ENCODE peak calls at places on chromosomes 6 and 20, in six cellular contexts. P is lower lobe of right lung; J is naive thymus-derived CD4-positive, alpha-beta T cell; M is cardiac muscle cell; K is heart left ventricle; D is brain microvascular endothelial cell. O is an unnamed sample.

GRCh38 chr6:168100803-168101095 is 21.7 kb upstream of the FRMD1 start:
- DNase-seq in P (peak; percentile 24), J (peak; percentile 6), M (no peak), K (peak; percentile 22), D (no peak), O (no peak)

GRCh38 chr6:11210386-11211138 is 21.9 kb downstream of the NEDD9 start:
- DNase-seq in P (no peak), J (no peak), M (no peak), K (no peak), D (no peak), O (no peak)

GRCh38 chr6:146781836-146782235 is 183.1 kb downstream of the ADGB start:
- DNase-seq in P (no peak), J (no peak), M (no peak), K (no peak), D (no peak), O (no peak)

GRCh38 chr20:11447371-11448100 is 470.2 kb upstream of the BTBD3 start:
- DNase-seq in P (no peak), J (no peak), M (no peak), K (no peak), D (no peak), O (no peak)

GRCh38 chr6:53646606-53647005 is 18.9 kb downstream of the KLHL31 start:
- DNase-seq in P (no peak), J (no peak), M (no peak), K (no peak), D (no peak), O (no peak)

GRCh38 chr6:106662458-106662857 is 33.1 kb downstream of the QRSL1 start:
- DNase-seq in P (no peak), J (no peak), M (no peak), K (no peak), D (no peak), O (no peak)

GRCh38 chr20:62728028-62728780 is 19.6 kb downstream of the NTSR1 start:
- DNase-seq in P (peak; percentile 45), J (no peak), M (no peak), K (peak; percentile 57), D (no peak), O (peak; percentile 45)

GRCh38 chr6:118706702-118707101 is 55.3 kb upstream of the CEP85L start:
- DNase-seq in P (no peak), J (no peak), M (no peak), K (no peak), D (peak; percentile 27), O (no peak)

GRCh38 chr6:15232836-15233510 is 12.9 kb upstream of the JARID2 start:
- DNase-seq in P (no peak), J (no peak), M (no peak), K (no peak), D (no peak), O (no peak)

GRCh38 chr6:56040271-56040670 is 164.9 kb upstream of the BMP5 start:
- DNase-seq in P (no peak), J (no peak), M (no peak), K (no peak), D (no peak), O (no peak)

GRCh38 chr6:44667226-44667625 is 279.7 kb downstream of the CDC5L start:
- DNase-seq in P (no peak), J (no peak), M (no peak), K (no peak), D (peak; percentile 84), O (no peak)

GRCh38 chr20:44790994-44791393 is 19.4 kb downstream of the RIMS4 start:
- DNase-seq in P (no peak), J (no peak), M (no peak), K (no peak), D (no peak), O (no peak)

GRCh38 chr6:11672261-11672660 is 106.3 kb downstream of the ADTRP start:
- DNase-seq in P (no peak), J (no peak), M (no peak), K (no peak), D (no peak), O (no peak)

GRCh38 chr6:77796824-77797809 is 144.3 kb downstream of the MEI4 start:
- DNase-seq in P (no peak), J (no peak), M (no peak), K (no peak), D (no peak), O (no peak)

GRCh38 chr20:31845300-31845863 is at the start of gene FOXS1:
- DNase-seq in P (no peak), J (no peak), M (peak; percentile 78), K (peak; percentile 85), D (peak; percentile 51), O (no peak)

GRCh38 chr6:105798057-105798456 is 288.1 kb upstream of the PRDM1 start:
- DNase-seq in P (no peak), J (no peak), M (no peak), K (no peak), D (peak; percentile 14), O (no peak)

GRCh38 chr20:40805592-40805991 is 116.6 kb upstream of the MAFB start:
- DNase-seq in P (no peak), J (no peak), M (no peak), K (no peak), D (no peak), O (no peak)

GRCh38 chr20:58395604-58396003 is 6.6 kb downstream of the VAPB start:
- DNase-seq in P (no peak), J (no peak), M (no peak), K (no peak), D (no peak), O (no peak)

GRCh38 chr6:27238010-27238983 is 9.2 kb upstream of the PRSS16 start:
- DNase-seq in P (no peak), J (no peak), M (no peak), K (no peak), D (peak; percentile 10), O (no peak)

GRCh38 chr6:71394001-71394432 is 105.4 kb downstream of the OGFRL1 start:
- DNase-seq in P (no peak), J (no peak), M (no peak), K (no peak), D (no peak), O (no peak)

GRCh38 chr6:29933955-29934354 is 8.4 kb upstream of the HLA-A start:
- DNase-seq in P (no peak), J (no peak), M (no peak), K (no peak), D (no peak), O (no peak)

GRCh38 chr20:61529354-61529753 is 277.3 kb downstream of the CDH4 start:
- DNase-seq in P (no peak), J (no peak), M (no peak), K (no peak), D (no peak), O (no peak)

GRCh38 chr6:136084403-136084802 is 165.7 kb downstream of the MTFR2 start:
- DNase-seq in P (no peak), J (no peak), M (no peak), K (no peak), D (no peak), O (no peak)

GRCh38 chr6:142942805-142943227 is 2.2 kb downstream of the HIVEP2 start:
- DNase-seq in P (no peak), J (no peak), M (no peak), K (no peak), D (no peak), O (peak; percentile 62)

GRCh38 chr6:151805286-151805840 is 2.1 kb upstream of the ESR1 start:
- DNase-seq in P (no peak), J (no peak), M (peak; percentile 5), K (no peak), D (no peak), O (no peak)

GRCh38 chr6:151806757-151807512 is 547 bp upstream of the ESR1 start:
- DNase-seq in P (no peak), J (no peak), M (peak; percentile 28), K (no peak), D (peak; percentile 51), O (no peak)

GRCh38 chr6:151804585-151805285 is 2.7 kb upstream of the ESR1 start:
- DNase-seq in P (no peak), J (no peak), M (no peak), K (no peak), D (no peak), O (no peak)

GRCh38 chr6:151808331-151809241 is 1.1 kb downstream of the ESR1 start:
- DNase-seq in P (no peak), J (no peak), M (peak; percentile 42), K (no peak), D (no peak), O (no peak)

GRCh38 chr6:151807513-151808330 is at the start of gene ESR1:
- DNase-seq in P (peak; percentile 45), J (no peak), M (peak; percentile 55), K (no peak), D (peak; percentile 15), O (no peak)
- H3K4me3 ChIP-seq in P (peak within 1 kb of the TSS; percentile 53), J (peak within 1 kb of the TSS; percentile 13), M (peak within 1 kb of the TSS; percentile 51), K (peak within 1 kb of the TSS; percentile 14), D (peak within 1 kb of the TSS; percentile 36), O (no peak within 1 kb of the TSS)

GRCh38 chr6:134020071-134020470 is 32.4 kb downstream of the SLC2A12 start:
- DNase-seq in P (no peak), J (no peak), M (no peak), K (no peak), D (no peak), O (no peak)
- H3K4me3 ChIP-seq in P (no peak overlapping the region), J (no peak overlapping the region), M (no peak overlapping the region), K (no peak overlapping the region), D (no peak overlapping the region), O (no peak overlapping the region)

GRCh38 chr6:110878751-110879539 is 4.4 kb downstream of the AMD1 start:
- DNase-seq in P (no peak), J (peak; percentile 28), M (peak; percentile 45), K (no peak), D (peak; percentile 32), O (peak; percentile 67)
- H3K4me3 ChIP-seq in P (peak overlapping the region; percentile 24), J (peak overlapping the region; percentile 1), M (peak overlapping the region; percentile 7), K (no peak overlapping the region), D (peak overlapping the region; percentile 28), O (peak overlapping the region; percentile 99)

DNA sequence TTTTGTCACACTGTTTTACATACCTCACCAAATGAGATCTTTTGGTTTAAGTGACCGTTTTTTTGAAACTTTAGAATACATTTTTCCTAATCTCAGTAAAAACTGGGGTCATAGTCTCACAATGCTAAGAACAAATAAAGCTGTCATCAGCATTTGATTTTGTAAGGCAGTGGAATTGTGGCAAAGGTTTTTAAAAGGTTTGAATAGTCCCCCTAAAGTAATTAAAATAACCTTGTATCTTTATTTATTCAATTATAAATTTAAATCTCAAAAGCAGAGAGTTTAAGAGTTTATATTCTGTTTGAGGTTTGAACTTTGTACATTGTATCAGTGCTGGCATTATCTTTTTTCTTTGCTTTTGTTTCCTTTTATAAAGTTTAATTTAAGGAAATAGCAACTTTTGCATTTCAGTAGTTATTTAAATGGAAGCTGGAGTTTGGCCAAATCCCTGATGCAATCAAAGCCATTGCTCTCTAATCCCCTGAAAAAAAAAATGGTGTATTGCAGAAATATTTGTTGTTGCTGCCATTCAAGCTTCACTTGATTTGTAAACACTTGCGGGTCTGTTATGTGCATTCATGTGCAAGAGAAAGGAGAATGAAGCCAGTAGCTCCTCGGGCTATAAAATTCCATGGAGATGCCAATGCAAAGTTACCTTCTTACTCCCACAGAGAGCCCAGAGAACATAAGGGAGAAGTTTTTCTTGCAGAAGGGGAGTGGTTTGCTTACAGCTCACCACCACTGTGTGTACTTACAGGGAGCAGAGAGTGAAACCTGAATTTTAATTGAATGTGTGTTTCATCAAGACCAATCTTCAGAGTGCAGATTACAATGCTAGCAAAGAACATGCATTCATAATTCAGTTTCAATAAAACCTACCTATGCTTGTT is 391.8 kb downstream of the ARHGAP18 start:
- DNase-seq in P (no peak), J (no peak), M (no peak), K (no peak), D (peak; percentile 9), O (no peak)
- H3K4me3 ChIP-seq in P (no peak overlapping the region), J (no peak overlapping the region), M (no peak overlapping the region), K (no peak overlapping the region), D (no peak overlapping the region), O (no peak overlapping the region)

O was measured in CD4-positive, CD25-positive, alpha-beta regulatory T cell.